ENCODE peak calls at places on chromosomes 6 and 20, in ten cellular contexts. R is brain microvascular endothelial cell, B is GM04504, J is aorta, E is HL-60, T is tibial artery, H is NCI-H1105, W is nucleus accumbens, M is GM12891, C is astrocyte of the cerebellum. G is an unnamed sample.

GRCh38 chr20:41380551-41381262 is 14.1 kb upstream of the EMILIN3 start:
- DNase-seq in R (no peak), B (no peak), J (no peak), E (no peak), T (no peak), H (no peak), W (no peak), M (no peak), C (no peak), G (peak)

GRCh38 chr20:14334306-14334930 is 3.0 kb downstream of the FLRT3 start:
- DNase-seq in R (peak), B (no peak), J (no peak), E (no peak), T (no peak), H (peak), W (no peak), M (no peak), C (peak), G (peak)

GRCh38 chr6:149862901-149863595 is 1.1 kb downstream of the LRP11 start:
- DNase-seq in R (no peak), B (no peak), J (peak), E (peak), T (peak), H (peak), W (no peak), M (peak), C (no peak), G (peak)

GRCh38 chr6:24743265-24743943 is 24.4 kb upstream of the C6orf62 start:
- DNase-seq in R (peak), B (peak), J (no peak), E (peak), T (no peak), H (no peak), W (no peak), M (no peak), C (peak), G (no peak)

GRCh38 chr6:111823831-111824607 is 49.2 kb downstream of the FYN start:
- DNase-seq in R (peak), B (no peak), J (no peak), E (no peak), T (no peak), H (no peak), W (no peak), M (no peak), C (peak), G (no peak)

GRCh38 chr6:132814716-132815570 is 574 bp downstream of the RPS12 start:
- DNase-seq in R (no peak), B (no peak), J (no peak), E (no peak), T (no peak), H (no peak), W (no peak), M (no peak), C (no peak), G (no peak)

GRCh38 chr6:34517966-34518365 is 38.2 kb downstream of the SPDEF start:
- DNase-seq in R (no peak), B (no peak), J (peak), E (no peak), T (no peak), H (no peak), W (no peak), M (no peak), C (no peak), G (no peak)

GRCh38 chr6:68673255-68673654 is 38.2 kb downstream of the ADGRB3 start:
- DNase-seq in R (no peak), B (no peak), J (no peak), E (no peak), T (no peak), H (no peak), W (no peak), M (no peak), C (no peak), G (no peak)

GRCh38 chr6:112971651-112972050 is 624.5 kb downstream of the RFPL4B start:
- DNase-seq in R (no peak), B (no peak), J (no peak), E (no peak), T (no peak), H (no peak), W (no peak), M (no peak), C (no peak), G (no peak)

GRCh38 chr6:150238294-150238693 is 95.5 kb downstream of the PPP1R14C start:
- DNase-seq in R (no peak), B (no peak), J (peak), E (no peak), T (no peak), H (no peak), W (no peak), M (no peak), C (no peak), G (no peak)

GRCh38 chr20:63255911-63256704 is 1.8 kb upstream of the NKAIN4 start:
- DNase-seq in R (no peak), B (no peak), J (no peak), E (no peak), T (no peak), H (peak), W (no peak), M (no peak), C (no peak), G (peak)

GRCh38 chr6:11251553-11252358 is 19.3 kb upstream of the NEDD9 start:
- DNase-seq in R (peak), B (no peak), J (peak), E (no peak), T (peak), H (peak), W (no peak), M (no peak), C (no peak), G (peak)

GRCh38 chr6:116974942-116975341 is 97.9 kb downstream of the RFX6 start:
- DNase-seq in R (no peak), B (no peak), J (no peak), E (no peak), T (no peak), H (no peak), W (no peak), M (no peak), C (no peak), G (no peak)

GRCh38 chr6:56962451-56962850 is 7.5 kb downstream of the BEND6 start:
- DNase-seq in R (no peak), B (no peak), J (no peak), E (no peak), T (no peak), H (no peak), W (no peak), M (no peak), C (no peak), G (no peak)

GRCh38 chr20:54132612-54133433 is 41.0 kb downstream of the CYP24A1 start:
- DNase-seq in R (peak), B (peak), J (no peak), E (peak), T (no peak), H (no peak), W (no peak), M (no peak), C (peak), G (peak)

GRCh38 chr6:131129657-131130545 is 5.4 kb upstream of the AKAP7 start:
- DNase-seq in R (no peak), B (no peak), J (no peak), E (no peak), T (no peak), H (no peak), W (no peak), M (no peak), C (no peak), G (no peak)

GRCh38 chr20:8678098-8678776 is 390.6 kb upstream of the PLCB4 start:
- DNase-seq in R (no peak), B (no peak), J (no peak), E (no peak), T (no peak), H (no peak), W (no peak), M (no peak), C (no peak), G (no peak)

GRCh38 chr6:6244624-6245023 is 75.8 kb downstream of the F13A1 start:
- DNase-seq in R (no peak), B (no peak), J (no peak), E (no peak), T (no peak), H (no peak), W (no peak), M (no peak), C (no peak), G (no peak)

GRCh38 chr6:16105874-16106273 is 23.0 kb upstream of the MYLIP start:
- DNase-seq in R (no peak), B (no peak), J (no peak), E (peak), T (no peak), H (no peak), W (no peak), M (no peak), C (no peak), G (no peak)

GRCh38 chr6:44696099-44696498 is 308.6 kb downstream of the CDC5L start:
- DNase-seq in R (peak), B (peak), J (no peak), E (no peak), T (no peak), H (no peak), W (no peak), M (no peak), C (peak), G (no peak)

GRCh38 chr6:39927159-39927558 is 7.1 kb downstream of the MOCS1 start:
- DNase-seq in R (peak), B (no peak), J (no peak), E (no peak), T (no peak), H (no peak), W (no peak), M (no peak), C (no peak), G (no peak)

GRCh38 chr20:24535956-24536730 is 66.7 kb downstream of the SYNDIG1 start:
- DNase-seq in R (no peak), B (peak), J (no peak), E (no peak), T (no peak), H (no peak), W (no peak), M (no peak), C (no peak), G (no peak)

GRCh38 chr20:19427913-19428800 is 215.7 kb downstream of the SLC24A3 start:
- DNase-seq in R (no peak), B (no peak), J (no peak), E (peak), T (no peak), H (no peak), W (no peak), M (no peak), C (no peak), G (no peak)

GRCh38 chr20:54048489-54048888 is 21.9 kb downstream of the BCAS1 start:
- DNase-seq in R (no peak), B (no peak), J (no peak), E (no peak), T (no peak), H (no peak), W (no peak), M (no peak), C (no peak), G (no peak)

GRCh38 chr20:38873050-38873581 is 53.1 kb upstream of the FAM83D start:
- DNase-seq in R (no peak), B (no peak), J (no peak), E (no peak), T (peak), H (no peak), W (no peak), M (peak), C (no peak), G (no peak)

GRCh38 chr6:89768324-89768723 is 51.3 kb downstream of the MDN1 start:
- DNase-seq in R (no peak), B (no peak), J (no peak), E (no peak), T (no peak), H (no peak), W (no peak), M (no peak), C (no peak), G (no peak)

GRCh38 chr6:167116838-167117228 is 6.1 kb upstream of the CCR6 start:
- DNase-seq in R (no peak), B (no peak), J (no peak), E (no peak), T (no peak), H (no peak), W (no peak), M (no peak), C (no peak), G (no peak)

GRCh38 chr6:139016337-139017213 is 12.0 kb upstream of the ABRACL start:
- DNase-seq in R (no peak), B (no peak), J (no peak), E (no peak), T (no peak), H (no peak), W (no peak), M (peak), C (no peak), G (peak)